ENCODE peak calls at places on chromosomes 12 and 14, in seven cellular contexts. U, D, N, P, B, Z and S are unnamed samples.
A peak's percentile ranks its signal among the peaks of the same experiment; 100 is the strongest.

GRCh38 chr14:96119947-96120346 is 80.8 kb downstream of the C14orf132 start:
- DNase-seq in U (no peak), D (no peak), N (no peak), P (no peak), B (no peak), Z (no peak), S (no peak)

GRCh38 chr14:105489607-105490317 is 1.3 kb upstream of the TEDC1 start:
- DNase-seq in U (peak; percentile 27), D (peak; percentile 89), N (peak; percentile 90), P (peak; percentile 64), B (peak; percentile 92), Z (peak; percentile 86), S (peak; percentile 97)

GRCh38 chr14:68733086-68733621 is 59.7 kb downstream of the ZFP36L1 start:
- DNase-seq in U (no peak), D (peak; percentile 77), N (no peak), P (no peak), B (no peak), Z (no peak), S (no peak)

GRCh38 chr14:43165651-43166050 is 1341.4 kb downstream of the FSCB start:
- DNase-seq in U (no peak), D (no peak), N (no peak), P (no peak), B (no peak), Z (no peak), S (no peak)

GRCh38 chr14:104752338-104752734 is 611 bp upstream of the SIVA1 start:
- DNase-seq in U (no peak), D (no peak), N (peak; percentile 95), P (no peak), B (no peak), Z (no peak), S (no peak)

GRCh38 chr12:119826661-119827435 is 50.3 kb downstream of the CIT start:
- DNase-seq in U (no peak), D (no peak), N (no peak), P (no peak), B (no peak), Z (no peak), S (no peak)

GRCh38 chr12:12540261-12541013 is 22.2 kb downstream of the DUSP16 start:
- DNase-seq in U (no peak), D (no peak), N (no peak), P (no peak), B (no peak), Z (no peak), S (no peak)

GRCh38 chr12:85833558-85833957 is 2.7 kb downstream of the RASSF9 start:
- DNase-seq in U (no peak), D (no peak), N (no peak), P (no peak), B (no peak), Z (no peak), S (no peak)

GRCh38 chr14:67982711-67983608 is 163.4 kb downstream of the RAD51B start:
- DNase-seq in U (no peak), D (no peak), N (no peak), P (no peak), B (no peak), Z (no peak), S (no peak)

GRCh38 chr14:104797112-104798044 is 1.8 kb upstream of the AKT1 start:
- DNase-seq in U (no peak), D (no peak), N (peak; percentile 51), P (peak; percentile 58), B (no peak), Z (no peak), S (no peak)

GRCh38 chr12:109255377-109255776 is 53.7 kb downstream of the FOXN4 start:
- DNase-seq in U (no peak), D (no peak), N (no peak), P (peak; percentile 27), B (no peak), Z (no peak), S (peak; percentile 3)

GRCh38 chr14:22231022-22231421 is 358.0 kb downstream of the DAD1 start:
- DNase-seq in U (no peak), D (peak; percentile 13), N (no peak), P (no peak), B (no peak), Z (no peak), S (no peak)

GRCh38 chr12:121582583-121583333 is 1.9 kb upstream of the KDM2B start:
- DNase-seq in U (no peak), D (no peak), N (no peak), P (peak; percentile 45), B (no peak), Z (no peak), S (no peak)

GRCh38 chr14:94690486-94690885 is 78.3 kb downstream of the SERPINA3 start:
- DNase-seq in U (no peak), D (no peak), N (no peak), P (no peak), B (no peak), Z (no peak), S (no peak)

GRCh38 chr12:527729-528128 is 68.0 kb downstream of the B4GALNT3 start:
- DNase-seq in U (no peak), D (no peak), N (no peak), P (no peak), B (no peak), Z (no peak), S (no peak)